ENCODE peak calls at places on chromosomes 1 and 21, in seven cellular contexts. K, A, L, X, S, H and Z are unnamed samples.

GRCh38 chr1:2229921-2230700 is 2.0 kb downstream of the SKI start:
- DNase-seq in A (no peak), L (no peak), S (no peak), X (peak; percentile 62), K (no peak), H (peak; percentile 69), Z (no peak)

GRCh38 chr1:167401260-167401873 is 117.0 kb downstream of the CD247 start:
- DNase-seq in L (peak; percentile 6), A (peak; percentile 21), S (no peak), X (peak; percentile 18), K (peak; percentile 15), H (no peak), Z (peak; percentile 54)

GRCh38 chr1:23957096-23957495 is 2.5 kb upstream of the PNRC2 start:
- DNase-seq in K (no peak), L (no peak), X (no peak), H (no peak), A (peak; percentile 27), S (peak; percentile 91), Z (no peak)

GRCh38 chr1:80639777-80640533 is 1160.8 kb upstream of the ADGRL2 start:
- DNase-seq in H (no peak), L (no peak), S (no peak), K (no peak), X (no peak), A (no peak), Z (no peak)

GRCh38 chr21:34845521-34846213 is 176.9 kb downstream of the CLIC6 start:
- DNase-seq in A (no peak), L (peak; percentile 52), K (peak; percentile 27), H (no peak), S (no peak), X (no peak), Z (no peak)

GRCh38 chr1:228286505-228287417 is 78.9 kb downstream of the OBSCN start:
- DNase-seq in S (no peak), L (no peak), H (peak; percentile 46), K (no peak), X (no peak), A (no peak), Z (no peak)

GRCh38 chr21:43360441-43361126 is 66.3 kb downstream of the SIK1 start:
- DNase-seq in X (no peak), L (no peak), A (no peak), S (no peak), H (peak; percentile 59), K (no peak), Z (no peak)

GRCh38 chr1:208335386-208335785 is 91.2 kb upstream of the PLXNA2 start:
- DNase-seq in A (no peak), L (no peak), K (no peak), S (no peak), H (no peak), X (no peak), Z (no peak)

GRCh38 chr1:227793948-227794812 is 21.3 kb upstream of the PRSS38 start:
- DNase-seq in K (no peak), S (peak; percentile 70), H (no peak), L (no peak), A (no peak), X (no peak), Z (no peak)

GRCh38 chr1:240189386-240189989 is 97.8 kb downstream of the FMN2 start:
- DNase-seq in X (peak; percentile 45), H (no peak), L (no peak), A (peak; percentile 15), K (no peak), S (peak; percentile 8), Z (peak; percentile 72)

GRCh38 chr1:177966199-177966598 is 3.7 kb downstream of the SEC16B start:
- DNase-seq in X (no peak), S (no peak), H (no peak), L (no peak), K (no peak), A (no peak), Z (no peak)

GRCh38 chr21:28256420-28256831 is 736.3 kb downstream of the LTN1 start:
- DNase-seq in H (no peak), K (no peak), X (no peak), L (no peak), S (no peak), A (no peak), Z (peak; percentile 48)

GRCh38 chr1:54173681-54174080 is 20.9 kb upstream of the CDCP2 start:
- DNase-seq in H (peak; percentile 21), S (no peak), A (no peak), X (no peak), K (no peak), L (no peak), Z (no peak)

GRCh38 chr1:189859385-189859977 is 618.2 kb downstream of the BRINP3 start:
- DNase-seq in H (no peak), X (no peak), L (peak; percentile 1), K (peak; percentile 22), S (no peak), A (no peak), Z (peak; percentile 39)

GRCh38 chr1:183871142-183871541 is 66.2 kb downstream of the RGL1 start:
- DNase-seq in A (no peak), S (peak; percentile 41), K (peak; percentile 98), L (no peak), H (no peak), X (peak; percentile 62), Z (no peak)

GRCh38 chr1:89069955-89070354 is 4.9 kb upstream of the GBP1 start:
- DNase-seq in K (no peak), L (no peak), X (no peak), A (no peak), H (no peak), S (no peak), Z (peak; percentile 28)

GRCh38 chr1:25565188-25565591 is 21.8 kb downstream of the LDLRAP1 start:
- DNase-seq in K (no peak), X (no peak), L (no peak), A (no peak), H (no peak), S (peak; percentile 28), Z (no peak)

GRCh38 chr1:13754510-13755103 is 54.6 kb downstream of the PRDM2 start:
- DNase-seq in H (no peak), S (no peak), L (no peak), X (peak; percentile 29), K (no peak), A (no peak), Z (no peak)

GRCh38 chr1:43912607-43913006 is 21.0 kb upstream of the ARTN start:
- DNase-seq in X (no peak), S (no peak), K (no peak), A (no peak), H (no peak), L (no peak), Z (no peak)

GRCh38 chr21:25898671-25899070 is 163.9 kb downstream of the GABPA start:
- DNase-seq in L (no peak), X (no peak), S (no peak), K (no peak), H (no peak), A (no peak), Z (no peak)

GRCh38 chr1:83929184-83929583 is 69.7 kb downstream of the TTLL7 start:
- DNase-seq in K (peak; percentile 36), X (no peak), A (no peak), S (no peak), H (no peak), L (no peak), Z (no peak)

GRCh38 chr21:33424214-33424613 is 21.0 kb downstream of the IFNGR2 start:
- DNase-seq in X (no peak), H (no peak), A (no peak), S (no peak), L (no peak), K (no peak), Z (no peak)

GRCh38 chr21:44931137-44931500 is 8.7 kb upstream of the SLX9 start:
- DNase-seq in X (no peak), L (no peak), A (no peak), K (no peak), S (no peak), H (peak; percentile 79), Z (no peak)

GRCh38 chr1:193909406-193909805 is 723.0 kb upstream of the B3GALT2 start:
- DNase-seq in X (no peak), L (no peak), S (no peak), H (no peak), K (no peak), A (no peak), Z (no peak)

GRCh38 chr1:172254521-172255222 is 165.8 kb upstream of the C1orf105 start:
- DNase-seq in H (no peak), K (peak; percentile 66), L (no peak), S (no peak), A (no peak), X (no peak), Z (peak; percentile 88)

GRCh38 chr1:10866314-10867091 is 70.1 kb upstream of the CASZ1 start:
- DNase-seq in L (no peak), X (no peak), S (no peak), A (peak; percentile 61), H (peak; percentile 57), K (no peak), Z (no peak)

GRCh38 chr1:232726048-232726779 is 79.0 kb upstream of the MAP10 start:
- DNase-seq in S (no peak), H (no peak), L (no peak), A (no peak), K (no peak), X (no peak), Z (no peak)

GRCh38 chr1:35532497-35533226 is 24.5 kb downstream of the KIAA0319L start:
- DNase-seq in L (no peak), S (no peak), A (no peak), H (no peak), K (no peak), X (no peak), Z (no peak)

GRCh38 chr1:76408303-76408702 is 333.8 kb downstream of the ST6GALNAC3 start:
- DNase-seq in L (no peak), X (peak; percentile 19), H (no peak), S (no peak), K (no peak), A (no peak), Z (no peak)

GRCh38 chr1:24932284-24932683 is 2.2 kb upstream of the RUNX3 start:
- DNase-seq in L (peak; percentile 79), S (no peak), H (peak; percentile 88), K (no peak), A (no peak), X (peak; percentile 26), Z (no peak)

GRCh38 chr21:37367758-37368535 is 1.4 kb downstream of the DYRK1A start:
- DNase-seq in H (peak; percentile 79), S (no peak), A (no peak), K (no peak), X (no peak), L (no peak), Z (peak; percentile 31)

GRCh38 chr1:172138636-172139035 is 281.8 kb upstream of the C1orf105 start:
- DNase-seq in H (no peak), S (no peak), K (no peak), X (no peak), L (no peak), A (no peak), Z (no peak)

GRCh38 chr1:27005648-27006496 is 6.8 kb downstream of the TENT5B start:
- DNase-seq in L (no peak), S (no peak), K (no peak), A (no peak), X (no peak), H (no peak), Z (peak; percentile 21)

GRCh38 chr1:46413596-46413985 is 19.5 kb downstream of the FAAH start:
- DNase-seq in S (no peak), X (peak; percentile 8), H (no peak), L (peak; percentile 67), K (no peak), A (no peak), Z (no peak)

GRCh38 chr1:33424610-33425009 is 6.3 kb downstream of the PHC2 start:
- DNase-seq in A (no peak), L (no peak), X (no peak), K (no peak), H (no peak), S (no peak), Z (no peak)

GRCh38 chr21:45263534-45263933 is 24.2 kb downstream of the POFUT2 start:
- DNase-seq in A (no peak), X (no peak), K (no peak), L (no peak), S (no peak), H (no peak), Z (no peak)